ENCODE peak calls at places on chromosome 2, in four cellular contexts. One of them, this sample, is unnamed.

GRCh38 chr2:174591740-174592139 is 5.9 kb downstream of the WIPF1 start:
- DNase-seq in breast epithelium: no peak
- DNase-seq in heart right ventricle: no peak
- DNase-seq in NT2/D1: no peak
- DNase-seq in this sample: no peak

GRCh38 chr2:219010873-219011272 is 17.7 kb upstream of the CRYBA2 start:
- DNase-seq in breast epithelium: no peak
- DNase-seq in NT2/D1: no peak
- DNase-seq in heart right ventricle: no peak
- DNase-seq in this sample: no peak

GRCh38 chr2:236579746-236580315 is 10.2 kb downstream of the ACKR3 start:
- DNase-seq in heart right ventricle: no peak
- DNase-seq in breast epithelium: no peak
- DNase-seq in NT2/D1: no peak
- DNase-seq in this sample: no peak

GRCh38 chr2:110869472-110870446 is 137.4 kb downstream of the ACOXL start:
- DNase-seq in heart right ventricle: no peak
- DNase-seq in NT2/D1: no peak
- DNase-seq in breast epithelium: no peak
- DNase-seq in this sample: no peak

GRCh38 chr2:238108423-238109201 is 8.5 kb downstream of the ESPNL start:
- DNase-seq in heart right ventricle: no peak
- DNase-seq in NT2/D1: no peak
- DNase-seq in breast epithelium: peak; percentile 42
- DNase-seq in this sample: peak; percentile 76

GRCh38 chr2:121992700-121993099 is 237.2 kb downstream of the TSN start:
- DNase-seq in breast epithelium: no peak
- DNase-seq in heart right ventricle: no peak
- DNase-seq in NT2/D1: no peak
- DNase-seq in this sample: peak; percentile 51

GRCh38 chr2:33437297-33437696 is 39.2 kb upstream of the RASGRP3 start:
- DNase-seq in heart right ventricle: no peak
- DNase-seq in breast epithelium: no peak
- DNase-seq in NT2/D1: no peak
- DNase-seq in this sample: no peak

GRCh38 chr2:226514895-226515294 is 284.7 kb downstream of the IRS1 start:
- DNase-seq in NT2/D1: no peak
- DNase-seq in heart right ventricle: no peak
- DNase-seq in breast epithelium: no peak
- DNase-seq in this sample: no peak

GRCh38 chr2:85579266-85579935 is 2.0 kb downstream of the VAMP8 start:
- DNase-seq in heart right ventricle: no peak
- DNase-seq in NT2/D1: no peak
- DNase-seq in breast epithelium: no peak
- DNase-seq in this sample: peak; percentile 60

GRCh38 chr2:20609349-20609994 is 41.4 kb downstream of the HS1BP3 start:
- DNase-seq in NT2/D1: no peak
- DNase-seq in breast epithelium: peak; percentile 25
- DNase-seq in heart right ventricle: no peak
- DNase-seq in this sample: no peak

GRCh38 chr2:198546091-198546490 is 741.7 kb downstream of the PLCL1 start:
- DNase-seq in heart right ventricle: no peak
- DNase-seq in NT2/D1: no peak
- DNase-seq in breast epithelium: no peak
- DNase-seq in this sample: no peak

GRCh38 chr2:42964444-42965081 is 172.2 kb upstream of the HAAO start:
- DNase-seq in breast epithelium: no peak
- DNase-seq in heart right ventricle: peak; percentile 77
- DNase-seq in NT2/D1: no peak
- DNase-seq in this sample: no peak

GRCh38 chr2:85788603-85789002 is 34.8 kb downstream of the ATOH8 start:
- DNase-seq in NT2/D1: no peak
- DNase-seq in heart right ventricle: no peak
- DNase-seq in breast epithelium: no peak
- DNase-seq in this sample: no peak

DNA sequence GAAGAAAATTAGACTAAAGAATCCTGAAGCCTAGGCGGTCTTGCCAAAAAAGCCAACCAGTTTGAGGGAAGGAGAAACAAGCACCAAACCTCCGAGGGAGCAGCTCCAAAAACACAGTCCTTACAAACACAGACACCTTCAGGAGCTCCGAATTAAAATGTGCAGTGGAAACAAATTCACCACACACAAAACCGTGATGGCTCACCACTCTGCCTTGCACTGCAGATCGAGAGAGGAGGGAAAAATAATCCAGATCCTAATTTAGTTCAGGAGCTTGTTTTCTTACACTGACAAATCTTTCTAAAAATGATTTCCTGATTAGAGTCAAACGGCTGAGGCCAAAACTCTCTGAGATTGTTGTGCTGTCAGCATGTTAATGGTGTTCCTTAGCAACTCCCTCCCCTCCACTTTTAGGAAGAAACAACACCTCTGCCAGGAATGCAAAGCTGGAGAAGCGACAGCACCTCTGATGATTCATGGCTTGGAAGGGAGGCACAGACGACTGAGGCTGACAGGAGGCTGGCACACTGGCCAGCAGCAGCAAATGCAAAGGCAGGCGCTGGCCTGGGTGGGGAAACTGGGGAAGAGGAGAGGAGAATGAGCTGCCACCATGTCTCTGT is 249.4 kb upstream of the KLHL29 start:
- DNase-seq in breast epithelium: no peak
- DNase-seq in heart right ventricle: peak; percentile 25
- DNase-seq in NT2/D1: peak; percentile 65
- DNase-seq in this sample: peak; percentile 29
- H3K4me3 ChIP-seq in breast epithelium: no peak overlapping the region
- H3K4me3 ChIP-seq in heart right ventricle: no peak overlapping the region
- H3K4me3 ChIP-seq in NT2/D1: no peak overlapping the region
- H3K4me3 ChIP-seq in this sample: no peak overlapping the region

DNA sequence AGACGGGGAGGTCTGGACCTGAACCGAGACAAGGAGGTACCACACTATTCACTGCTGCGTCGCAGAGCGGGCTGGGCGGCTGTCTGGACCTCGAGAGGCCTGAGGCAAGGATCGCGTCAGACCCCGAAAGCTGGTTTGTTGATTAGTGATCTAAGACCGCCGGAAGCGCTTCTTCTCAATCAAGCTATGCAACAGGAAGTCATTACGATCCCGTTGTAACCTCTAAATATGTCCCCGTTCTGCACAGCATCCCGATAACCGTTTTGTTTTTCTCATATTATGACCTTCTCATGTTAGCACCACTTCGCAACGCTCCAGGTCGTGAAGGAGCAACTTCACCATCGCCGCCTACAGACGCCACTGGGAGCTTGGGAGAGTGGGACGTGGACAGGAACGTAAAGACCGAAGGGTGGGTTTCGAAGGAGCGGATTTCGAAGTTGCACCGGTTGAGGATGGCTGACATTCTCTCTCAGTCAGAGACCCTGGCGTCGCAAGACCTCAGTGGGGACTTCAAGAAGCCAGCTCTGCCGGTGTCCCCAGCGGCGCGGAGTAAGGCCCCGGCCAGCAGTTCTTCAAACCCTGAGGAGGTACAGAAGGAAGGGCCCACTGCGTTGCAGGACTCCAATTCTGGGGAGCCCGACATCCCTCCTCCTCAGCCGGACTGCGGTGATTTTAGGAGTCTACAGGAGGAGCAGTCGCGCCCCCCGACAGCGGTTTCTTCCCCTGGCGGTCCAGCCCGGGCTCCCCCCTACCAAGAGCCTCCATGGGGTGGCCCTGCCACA is at the start of the genes SLC4A1AP and SUPT7L:
- DNase-seq in NT2/D1: peak; percentile 73
- DNase-seq in heart right ventricle: peak; percentile 48
- DNase-seq in breast epithelium: peak; percentile 57
- DNase-seq in this sample: peak; percentile 82
- H3K36me3 ChIP-seq in NT2/D1: peaks cover 55% of the 10 kb centered on the region
- H3K36me3 ChIP-seq in heart right ventricle: peaks cover 34% of the 10 kb centered on the region
- H3K36me3 ChIP-seq in breast epithelium: no peaks in the 10 kb centered on the region
- H3K36me3 ChIP-seq in this sample: peaks cover 4% of the 10 kb centered on the region

GRCh38 chr2:128305555-128306080 is 13.1 kb downstream of the HS6ST1 start:
- DNase-seq in NT2/D1: no peak
- DNase-seq in breast epithelium: no peak
- DNase-seq in heart right ventricle: peak; percentile 11
- DNase-seq in this sample: no peak
- H3K4me3 ChIP-seq in NT2/D1: peak overlapping the region; percentile 6
- H3K4me3 ChIP-seq in breast epithelium: no peak overlapping the region
- H3K4me3 ChIP-seq in heart right ventricle: no peak overlapping the region
- H3K4me3 ChIP-seq in this sample: no peak overlapping the region

GRCh38 chr2:200814276-200814815 is 2.6 kb downstream of the BZW1 start:
- DNase-seq in breast epithelium: no peak
- DNase-seq in heart right ventricle: no peak
- DNase-seq in NT2/D1: no peak
- DNase-seq in this sample: no peak
- H3K36me3 ChIP-seq in breast epithelium: no peaks in the 10 kb centered on the region
- H3K36me3 ChIP-seq in heart right ventricle: peaks cover 58% of the 10 kb centered on the region
- H3K36me3 ChIP-seq in NT2/D1: peaks cover 67% of the 10 kb centered on the region
- H3K36me3 ChIP-seq in this sample: peaks cover 41% of the 10 kb centered on the region

GRCh38 chr2:64731746-64732145 is 78.0 kb upstream of the SERTAD2 start:
- DNase-seq in NT2/D1: no peak
- DNase-seq in breast epithelium: no peak
- DNase-seq in heart right ventricle: no peak
- DNase-seq in this sample: no peak

GRCh38 chr2:64730551-64731305 is 77.0 kb upstream of the SERTAD2 start:
- DNase-seq in NT2/D1: no peak
- DNase-seq in breast epithelium: no peak
- DNase-seq in heart right ventricle: peak; percentile 31
- DNase-seq in this sample: no peak

GRCh38 chr2:64731306-64731654 is 77.6 kb upstream of the SERTAD2 start:
- DNase-seq in NT2/D1: no peak
- DNase-seq in heart right ventricle: no peak
- DNase-seq in breast epithelium: no peak
- DNase-seq in this sample: no peak

GRCh38 chr2:64727013-64727767 is 73.5 kb upstream of the SERTAD2 start:
- DNase-seq in heart right ventricle: no peak
- DNase-seq in NT2/D1: no peak
- DNase-seq in breast epithelium: no peak
- DNase-seq in this sample: no peak

GRCh38 chr2:64727843-64728463 is 74.2 kb upstream of the SERTAD2 start:
- DNase-seq in heart right ventricle: no peak
- DNase-seq in breast epithelium: no peak
- DNase-seq in NT2/D1: no peak
- DNase-seq in this sample: no peak
- H3K4me3 ChIP-seq in heart right ventricle: no peak overlapping the region
- H3K4me3 ChIP-seq in breast epithelium: no peak overlapping the region
- H3K4me3 ChIP-seq in NT2/D1: no peak overlapping the region
- H3K4me3 ChIP-seq in this sample: no peak overlapping the region

GRCh38 chr2:9366041-9366440 is 57.3 kb downstream of the ITGB1BP1 start:
- DNase-seq in NT2/D1: no peak
- DNase-seq in heart right ventricle: no peak
- DNase-seq in breast epithelium: no peak
- DNase-seq in this sample: no peak
- H3K36me3 ChIP-seq in NT2/D1: peaks cover 27% of the 10 kb centered on the region
- H3K36me3 ChIP-seq in heart right ventricle: peaks cover 10% of the 10 kb centered on the region
- H3K36me3 ChIP-seq in breast epithelium: no peaks in the 10 kb centered on the region
- H3K36me3 ChIP-seq in this sample: peaks cover 2% of the 10 kb centered on the region